ENCODE peak calls at places on chromosome 22, in four cellular contexts. One of them, this sample, is unnamed.

GRCh38 chr22:49402169-49402568 is 425.5 kb downstream of the BRD1 start:
- DNase-seq in D721Med: no peak
- DNase-seq in GM04503: no peak
- DNase-seq in stimulated activated CD4-positive, alpha-beta T cell treated with anti-CD3 and anti-CD28 coated beads, Interleukin-4, amount 100 ng/mL, for 4 hours: no peak
- DNase-seq in this sample: no peak

GRCh38 chr22:28027453-28028448 is 108.7 kb upstream of the PITPNB start:
- DNase-seq in D721Med: no peak
- DNase-seq in GM04503: no peak
- DNase-seq in stimulated activated CD4-positive, alpha-beta T cell treated with anti-CD3 and anti-CD28 coated beads, Interleukin-4, amount 100 ng/mL, for 4 hours: no peak
- DNase-seq in this sample: no peak

GRCh38 chr22:31230155-31230870 is 18.2 kb downstream of the LIMK2 start:
- DNase-seq in D721Med: no peak
- DNase-seq in GM04503: no peak
- DNase-seq in stimulated activated CD4-positive, alpha-beta T cell treated with anti-CD3 and anti-CD28 coated beads, Interleukin-4, amount 100 ng/mL, for 4 hours: no peak
- DNase-seq in this sample: no peak

GRCh38 chr22:39475337-39475736 is 18.5 kb downstream of the MGAT3 start:
- DNase-seq in D721Med: no peak
- DNase-seq in GM04503: no peak
- DNase-seq in stimulated activated CD4-positive, alpha-beta T cell treated with anti-CD3 and anti-CD28 coated beads, Interleukin-4, amount 100 ng/mL, for 4 hours: no peak
- DNase-seq in this sample: no peak

GRCh38 chr22:43516996-43517635 is 105.3 kb downstream of the MPPED1 start:
- DNase-seq in D721Med: no peak
- DNase-seq in GM04503: no peak
- DNase-seq in stimulated activated CD4-positive, alpha-beta T cell treated with anti-CD3 and anti-CD28 coated beads, Interleukin-4, amount 100 ng/mL, for 4 hours: no peak
- DNase-seq in this sample: no peak

GRCh38 chr22:46593211-46593676 is 26.9 kb upstream of the GRAMD4 start:
- DNase-seq in D721Med: no peak
- DNase-seq in GM04503: no peak
- DNase-seq in stimulated activated CD4-positive, alpha-beta T cell treated with anti-CD3 and anti-CD28 coated beads, Interleukin-4, amount 100 ng/mL, for 4 hours: no peak
- DNase-seq in this sample: no peak

GRCh38 chr22:17783317-17783716 is 9.0 kb upstream of the BID start:
- DNase-seq in D721Med: no peak
- DNase-seq in GM04503: no peak
- DNase-seq in stimulated activated CD4-positive, alpha-beta T cell treated with anti-CD3 and anti-CD28 coated beads, Interleukin-4, amount 100 ng/mL, for 4 hours: no peak
- DNase-seq in this sample: no peak

GRCh38 chr22:26512149-26512793 is at the start of gene TFIP11:
- DNase-seq in D721Med: peak
- DNase-seq in GM04503: peak
- DNase-seq in stimulated activated CD4-positive, alpha-beta T cell treated with anti-CD3 and anti-CD28 coated beads, Interleukin-4, amount 100 ng/mL, for 4 hours: peak
- DNase-seq in this sample: peak

GRCh38 chr22:24319451-24319850 is 48.8 kb downstream of the SPECC1L start:
- DNase-seq in D721Med: no peak
- DNase-seq in GM04503: no peak
- DNase-seq in stimulated activated CD4-positive, alpha-beta T cell treated with anti-CD3 and anti-CD28 coated beads, Interleukin-4, amount 100 ng/mL, for 4 hours: no peak
- DNase-seq in this sample: no peak

GRCh38 chr22:28029962-28030361 is 110.9 kb upstream of the PITPNB start:
- DNase-seq in D721Med: no peak
- DNase-seq in GM04503: no peak
- DNase-seq in stimulated activated CD4-positive, alpha-beta T cell treated with anti-CD3 and anti-CD28 coated beads, Interleukin-4, amount 100 ng/mL, for 4 hours: no peak
- DNase-seq in this sample: no peak

GRCh38 chr22:32502346-32502745 is 27.7 kb downstream of the FBXO7 start:
- DNase-seq in D721Med: no peak
- DNase-seq in GM04503: no peak
- DNase-seq in stimulated activated CD4-positive, alpha-beta T cell treated with anti-CD3 and anti-CD28 coated beads, Interleukin-4, amount 100 ng/mL, for 4 hours: no peak
- DNase-seq in this sample: no peak

GRCh38 chr22:49643466-49643865 is 184.2 kb downstream of the BRD1 start:
- DNase-seq in D721Med: no peak
- DNase-seq in GM04503: no peak
- DNase-seq in stimulated activated CD4-positive, alpha-beta T cell treated with anti-CD3 and anti-CD28 coated beads, Interleukin-4, amount 100 ng/mL, for 4 hours: no peak
- DNase-seq in this sample: no peak

GRCh38 chr22:30015229-30015797 is 65.0 kb upstream of the HORMAD2 start:
- DNase-seq in D721Med: no peak
- DNase-seq in GM04503: no peak
- DNase-seq in stimulated activated CD4-positive, alpha-beta T cell treated with anti-CD3 and anti-CD28 coated beads, Interleukin-4, amount 100 ng/mL, for 4 hours: no peak
- DNase-seq in this sample: no peak

GRCh38 chr22:21791635-21792625 is 56.3 kb upstream of the YPEL1 start:
- DNase-seq in D721Med: no peak
- DNase-seq in GM04503: no peak
- DNase-seq in stimulated activated CD4-positive, alpha-beta T cell treated with anti-CD3 and anti-CD28 coated beads, Interleukin-4, amount 100 ng/mL, for 4 hours: peak
- DNase-seq in this sample: peak

GRCh38 chr22:49210606-49211005 is 617.1 kb downstream of the BRD1 start:
- DNase-seq in D721Med: no peak
- DNase-seq in GM04503: no peak
- DNase-seq in stimulated activated CD4-positive, alpha-beta T cell treated with anti-CD3 and anti-CD28 coated beads, Interleukin-4, amount 100 ng/mL, for 4 hours: no peak
- DNase-seq in this sample: no peak

GRCh38 chr22:46890819-46891218 is 128.4 kb downstream of the TBC1D22A start:
- DNase-seq in D721Med: no peak
- DNase-seq in GM04503: no peak
- DNase-seq in stimulated activated CD4-positive, alpha-beta T cell treated with anti-CD3 and anti-CD28 coated beads, Interleukin-4, amount 100 ng/mL, for 4 hours: no peak
- DNase-seq in this sample: no peak

GRCh38 chr22:50686794-50687193 is 14.2 kb downstream of the SHANK3 start:
- DNase-seq in D721Med: no peak
- DNase-seq in GM04503: no peak
- DNase-seq in stimulated activated CD4-positive, alpha-beta T cell treated with anti-CD3 and anti-CD28 coated beads, Interleukin-4, amount 100 ng/mL, for 4 hours: no peak
- DNase-seq in this sample: no peak

GRCh38 chr22:19596680-19597398 is 72.6 kb upstream of the CLDN5 start:
- DNase-seq in D721Med: no peak
- DNase-seq in GM04503: no peak
- DNase-seq in stimulated activated CD4-positive, alpha-beta T cell treated with anti-CD3 and anti-CD28 coated beads, Interleukin-4, amount 100 ng/mL, for 4 hours: no peak
- DNase-seq in this sample: no peak

GRCh38 chr22:45351956-45352355 is 42.2 kb downstream of the FAM118A start:
- DNase-seq in D721Med: no peak
- DNase-seq in GM04503: no peak
- DNase-seq in stimulated activated CD4-positive, alpha-beta T cell treated with anti-CD3 and anti-CD28 coated beads, Interleukin-4, amount 100 ng/mL, for 4 hours: no peak
- DNase-seq in this sample: no peak

GRCh38 chr22:19420321-19420720 is 11.2 kb downstream of the HIRA start:
- DNase-seq in D721Med: no peak
- DNase-seq in GM04503: no peak
- DNase-seq in stimulated activated CD4-positive, alpha-beta T cell treated with anti-CD3 and anti-CD28 coated beads, Interleukin-4, amount 100 ng/mL, for 4 hours: no peak
- DNase-seq in this sample: no peak

GRCh38 chr22:43370045-43370444 is 26.9 kb upstream of the SCUBE1 start:
- DNase-seq in D721Med: no peak
- DNase-seq in GM04503: no peak
- DNase-seq in stimulated activated CD4-positive, alpha-beta T cell treated with anti-CD3 and anti-CD28 coated beads, Interleukin-4, amount 100 ng/mL, for 4 hours: no peak
- DNase-seq in this sample: no peak

GRCh38 chr22:35542157-35542971 is 1.7 kb downstream of the RASD2 start:
- DNase-seq in D721Med: no peak
- DNase-seq in GM04503: no peak
- DNase-seq in stimulated activated CD4-positive, alpha-beta T cell treated with anti-CD3 and anti-CD28 coated beads, Interleukin-4, amount 100 ng/mL, for 4 hours: no peak
- DNase-seq in this sample: no peak

GRCh38 chr22:29030618-29031235 is 30.9 kb downstream of the C22orf31 start:
- DNase-seq in D721Med: no peak
- DNase-seq in GM04503: no peak
- DNase-seq in stimulated activated CD4-positive, alpha-beta T cell treated with anti-CD3 and anti-CD28 coated beads, Interleukin-4, amount 100 ng/mL, for 4 hours: no peak
- DNase-seq in this sample: no peak

GRCh38 chr22:20211997-20212753 is 55.9 kb downstream of the RTN4R start:
- DNase-seq in D721Med: no peak
- DNase-seq in GM04503: no peak
- DNase-seq in stimulated activated CD4-positive, alpha-beta T cell treated with anti-CD3 and anti-CD28 coated beads, Interleukin-4, amount 100 ng/mL, for 4 hours: no peak
- DNase-seq in this sample: no peak

GRCh38 chr22:41479671-41480396 is 10.9 kb downstream of the ACO2 start:
- DNase-seq in D721Med: no peak
- DNase-seq in GM04503: peak
- DNase-seq in stimulated activated CD4-positive, alpha-beta T cell treated with anti-CD3 and anti-CD28 coated beads, Interleukin-4, amount 100 ng/mL, for 4 hours: no peak
- DNase-seq in this sample: no peak

GRCh38 chr22:44574057-44574456 is 76.0 kb upstream of the RTL6 start:
- DNase-seq in D721Med: no peak
- DNase-seq in GM04503: peak
- DNase-seq in stimulated activated CD4-positive, alpha-beta T cell treated with anti-CD3 and anti-CD28 coated beads, Interleukin-4, amount 100 ng/mL, for 4 hours: no peak
- DNase-seq in this sample: no peak

GRCh38 chr22:37782340-37783168 is 25.2 kb upstream of the GCAT start:
- DNase-seq in D721Med: no peak
- DNase-seq in GM04503: no peak
- DNase-seq in stimulated activated CD4-positive, alpha-beta T cell treated with anti-CD3 and anti-CD28 coated beads, Interleukin-4, amount 100 ng/mL, for 4 hours: no peak
- DNase-seq in this sample: no peak

This sample was measured in stimulated activated naive CD4-positive, alpha-beta T cell treated with Interleukin-2 at 50 U/mL for 16 hours.